ENCODE peak calls at places on chromosomes 6 and 20, in eight cellular contexts. One of them, this sample, is unnamed. For H3K9me3, the result is how much of the 10 kb centered on the place peaks cover.

GRCh38 chr6:105087571-105088211 is 92.1 kb downstream of the POPDC3 start:
- DNase-seq in ovary: no peak
- DNase-seq in K562: peak
- DNase-seq in adipocyte: peak
- DNase-seq in neuronal stem cell: peak
- DNase-seq in SK-N-SH: peak
- DNase-seq in HAP-1: peak
- DNase-seq in vagina: no peak
- DNase-seq in this sample: peak

GRCh38 chr6:132484680-132485018 is 28.3 kb downstream of the STX7 start:
- DNase-seq in HAP-1: no peak
- DNase-seq in SK-N-SH: no peak
- DNase-seq in neuronal stem cell: no peak
- DNase-seq in adipocyte: no peak
- DNase-seq in vagina: no peak
- DNase-seq in K562: no peak
- DNase-seq in ovary: no peak
- DNase-seq in this sample: peak

GRCh38 chr20:33852971-33853813 is 42.0 kb downstream of the CHMP4B start:
- DNase-seq in K562: no peak
- DNase-seq in adipocyte: no peak
- DNase-seq in vagina: no peak
- DNase-seq in ovary: no peak
- DNase-seq in neuronal stem cell: no peak
- DNase-seq in HAP-1: no peak
- DNase-seq in SK-N-SH: no peak
- DNase-seq in this sample: no peak

GRCh38 chr6:11194399-11195274 is 37.8 kb downstream of the NEDD9 start:
- DNase-seq in ovary: no peak
- DNase-seq in neuronal stem cell: no peak
- DNase-seq in vagina: peak
- DNase-seq in HAP-1: peak
- DNase-seq in K562: no peak
- DNase-seq in SK-N-SH: no peak
- DNase-seq in adipocyte: peak
- DNase-seq in this sample: no peak

GRCh38 chr20:1937316-1937976 is 42.2 kb downstream of the SIRPA start:
- DNase-seq in ovary: no peak
- DNase-seq in adipocyte: no peak
- DNase-seq in HAP-1: no peak
- DNase-seq in SK-N-SH: no peak
- DNase-seq in vagina: no peak
- DNase-seq in neuronal stem cell: no peak
- DNase-seq in K562: no peak
- DNase-seq in this sample: no peak

GRCh38 chr20:57440678-57441509 is 49.7 kb downstream of the RBM38 start:
- DNase-seq in ovary: peak
- DNase-seq in SK-N-SH: peak
- DNase-seq in neuronal stem cell: no peak
- DNase-seq in adipocyte: no peak
- DNase-seq in HAP-1: no peak
- DNase-seq in K562: no peak
- DNase-seq in vagina: no peak
- DNase-seq in this sample: no peak

GRCh38 chr6:149565539-149566371 is 420 bp upstream of the GINM1 start:
- DNase-seq in ovary: peak
- DNase-seq in vagina: peak
- DNase-seq in K562: peak
- DNase-seq in neuronal stem cell: peak
- DNase-seq in HAP-1: peak
- DNase-seq in adipocyte: peak
- DNase-seq in SK-N-SH: peak
- DNase-seq in this sample: peak

GRCh38 chr6:71468038-71468437 is 179.4 kb downstream of the OGFRL1 start:
- DNase-seq in vagina: no peak
- DNase-seq in SK-N-SH: no peak
- DNase-seq in ovary: no peak
- DNase-seq in HAP-1: no peak
- DNase-seq in neuronal stem cell: no peak
- DNase-seq in K562: no peak
- DNase-seq in adipocyte: no peak
- DNase-seq in this sample: no peak

GRCh38 chr6:25004357-25004756 is 68.6 kb upstream of the RIPOR2 start:
- DNase-seq in neuronal stem cell: no peak
- DNase-seq in K562: no peak
- DNase-seq in HAP-1: no peak
- DNase-seq in vagina: no peak
- DNase-seq in adipocyte: no peak
- DNase-seq in SK-N-SH: no peak
- DNase-seq in ovary: no peak
- DNase-seq in this sample: no peak

GRCh38 chr6:112218563-112218962 is 35.8 kb downstream of the LAMA4 start:
- DNase-seq in HAP-1: no peak
- DNase-seq in neuronal stem cell: no peak
- DNase-seq in K562: no peak
- DNase-seq in adipocyte: no peak
- DNase-seq in ovary: peak
- DNase-seq in SK-N-SH: no peak
- DNase-seq in vagina: no peak
- DNase-seq in this sample: no peak

GRCh38 chr6:38131527-38131965 is 312.0 kb downstream of the ZFAND3 start:
- DNase-seq in adipocyte: peak
- DNase-seq in HAP-1: no peak
- DNase-seq in SK-N-SH: no peak
- DNase-seq in K562: no peak
- DNase-seq in vagina: no peak
- DNase-seq in ovary: no peak
- DNase-seq in neuronal stem cell: no peak
- DNase-seq in this sample: no peak

GRCh38 chr6:155377061-155377460 is 62.8 kb upstream of the TFB1M start:
- DNase-seq in neuronal stem cell: no peak
- DNase-seq in ovary: no peak
- DNase-seq in SK-N-SH: no peak
- DNase-seq in K562: no peak
- DNase-seq in vagina: no peak
- DNase-seq in adipocyte: peak
- DNase-seq in HAP-1: no peak
- DNase-seq in this sample: no peak

GRCh38 chr6:115613488-115613887 is 447.2 kb downstream of the FRK start:
- DNase-seq in neuronal stem cell: no peak
- DNase-seq in SK-N-SH: no peak
- DNase-seq in vagina: no peak
- DNase-seq in adipocyte: peak
- DNase-seq in ovary: no peak
- DNase-seq in K562: no peak
- DNase-seq in HAP-1: no peak
- DNase-seq in this sample: no peak

GRCh38 chr6:26122793-26123674 is 35.8 kb downstream of the HFE start:
- DNase-seq in adipocyte: peak
- DNase-seq in K562: peak
- DNase-seq in HAP-1: peak
- DNase-seq in SK-N-SH: peak
- DNase-seq in ovary: peak
- DNase-seq in vagina: peak
- DNase-seq in neuronal stem cell: peak
- DNase-seq in this sample: peak

GRCh38 chr6:147106759-147107401 is 97.3 kb upstream of the STXBP5 start:
- DNase-seq in ovary: no peak
- DNase-seq in HAP-1: no peak
- DNase-seq in vagina: no peak
- DNase-seq in neuronal stem cell: no peak
- DNase-seq in adipocyte: peak
- DNase-seq in K562: no peak
- DNase-seq in SK-N-SH: no peak
- DNase-seq in this sample: no peak

GRCh38 chr6:30881987-30882763 is 2.1 kb upstream of the DDR1 start:
- DNase-seq in adipocyte: peak
- DNase-seq in neuronal stem cell: peak
- DNase-seq in SK-N-SH: peak
- DNase-seq in K562: no peak
- DNase-seq in ovary: no peak
- DNase-seq in vagina: no peak
- DNase-seq in HAP-1: no peak
- DNase-seq in this sample: no peak

GRCh38 chr6:33672808-33673207 is 38.7 kb downstream of the UQCC2 start:
- DNase-seq in K562: peak
- DNase-seq in adipocyte: peak
- DNase-seq in ovary: peak
- DNase-seq in neuronal stem cell: no peak
- DNase-seq in HAP-1: no peak
- DNase-seq in vagina: no peak
- DNase-seq in SK-N-SH: peak
- DNase-seq in this sample: peak

GRCh38 chr6:4829089-4829488 is 52.9 kb downstream of the CDYL start:
- DNase-seq in SK-N-SH: no peak
- DNase-seq in HAP-1: no peak
- DNase-seq in vagina: no peak
- DNase-seq in K562: no peak
- DNase-seq in neuronal stem cell: no peak
- DNase-seq in adipocyte: no peak
- DNase-seq in ovary: no peak
- DNase-seq in this sample: no peak

GRCh38 chr6:83114164-83114563 is 46.7 kb downstream of the DOP1A start:
- DNase-seq in adipocyte: peak
- DNase-seq in ovary: no peak
- DNase-seq in K562: no peak
- DNase-seq in SK-N-SH: no peak
- DNase-seq in HAP-1: no peak
- DNase-seq in neuronal stem cell: no peak
- DNase-seq in vagina: no peak
- DNase-seq in this sample: no peak

GRCh38 chr6:98047881-98048280 is 764.9 kb upstream of the MMS22L start:
- DNase-seq in SK-N-SH: no peak
- DNase-seq in ovary: no peak
- DNase-seq in vagina: no peak
- DNase-seq in adipocyte: no peak
- DNase-seq in K562: no peak
- DNase-seq in HAP-1: no peak
- DNase-seq in neuronal stem cell: no peak
- DNase-seq in this sample: no peak

GRCh38 chr20:39674842-39675241 is 712.7 kb downstream of the DHX35 start:
- DNase-seq in neuronal stem cell: no peak
- DNase-seq in vagina: no peak
- DNase-seq in SK-N-SH: no peak
- DNase-seq in HAP-1: no peak
- DNase-seq in ovary: no peak
- DNase-seq in K562: no peak
- DNase-seq in adipocyte: no peak
- DNase-seq in this sample: peak

GRCh38 chr20:11850901-11851300 is 66.8 kb upstream of the BTBD3 start:
- DNase-seq in adipocyte: peak
- DNase-seq in K562: no peak
- DNase-seq in ovary: no peak
- DNase-seq in SK-N-SH: no peak
- DNase-seq in vagina: no peak
- DNase-seq in HAP-1: no peak
- DNase-seq in neuronal stem cell: no peak
- DNase-seq in this sample: no peak

GRCh38 chr20:16528078-16528477 is 45.2 kb downstream of the KIF16B start:
- DNase-seq in adipocyte: peak
- DNase-seq in ovary: peak
- DNase-seq in neuronal stem cell: no peak
- DNase-seq in SK-N-SH: no peak
- DNase-seq in vagina: no peak
- DNase-seq in K562: no peak
- DNase-seq in HAP-1: no peak
- DNase-seq in this sample: no peak

GRCh38 chr6:73694711-73695411 is 1.1 kb upstream of the CD109 start:
- DNase-seq in ovary: no peak
- DNase-seq in vagina: no peak
- DNase-seq in neuronal stem cell: no peak
- DNase-seq in adipocyte: peak
- DNase-seq in SK-N-SH: no peak
- DNase-seq in HAP-1: no peak
- DNase-seq in K562: no peak
- DNase-seq in this sample: no peak

GRCh38 chr6:145189836-145190235 is 545.5 kb downstream of the EPM2A start:
- DNase-seq in SK-N-SH: no peak
- DNase-seq in vagina: no peak
- DNase-seq in HAP-1: no peak
- DNase-seq in ovary: no peak
- DNase-seq in K562: no peak
- DNase-seq in adipocyte: no peak
- DNase-seq in neuronal stem cell: no peak
- DNase-seq in this sample: no peak

GRCh38 chr6:150865406-150866146 is at the start of gene MTHFD1L:
- DNase-seq in SK-N-SH: peak
- DNase-seq in neuronal stem cell: peak
- DNase-seq in K562: peak
- DNase-seq in vagina: no peak
- DNase-seq in adipocyte: peak
- DNase-seq in HAP-1: peak
- DNase-seq in ovary: peak
- DNase-seq in this sample: peak

GRCh38 chr6:113350521-113350920 is 506.6 kb upstream of the MARCKS start:
- DNase-seq in adipocyte: peak
- DNase-seq in HAP-1: no peak
- DNase-seq in vagina: no peak
- DNase-seq in SK-N-SH: no peak
- DNase-seq in K562: no peak
- DNase-seq in ovary: no peak
- DNase-seq in neuronal stem cell: no peak
- DNase-seq in this sample: no peak

GRCh38 chr20:55069951-55070350 is 594.6 kb downstream of the DOK5 start:
- DNase-seq in neuronal stem cell: no peak
- DNase-seq in ovary: no peak
- DNase-seq in HAP-1: no peak
- DNase-seq in K562: no peak
- DNase-seq in vagina: no peak
- DNase-seq in adipocyte: no peak
- DNase-seq in SK-N-SH: peak
- DNase-seq in this sample: no peak
- H3K9me3 ChIP-seq in neuronal stem cell: under half
- H3K9me3 ChIP-seq in ovary: under half
- H3K9me3 ChIP-seq in HAP-1: under half
- H3K9me3 ChIP-seq in K562: under half
- H3K9me3 ChIP-seq in vagina: under half
- H3K9me3 ChIP-seq in adipocyte: under half
- H3K9me3 ChIP-seq in SK-N-SH: under half
- H3K9me3 ChIP-seq in this sample: under half

GRCh38 chr6:125454351-125454750 is 152.6 kb upstream of the HDDC2 start:
- DNase-seq in adipocyte: no peak
- DNase-seq in ovary: no peak
- DNase-seq in vagina: no peak
- DNase-seq in K562: no peak
- DNase-seq in SK-N-SH: no peak
- DNase-seq in neuronal stem cell: no peak
- DNase-seq in HAP-1: no peak
- DNase-seq in this sample: no peak
- H3K9me3 ChIP-seq in adipocyte: under half
- H3K9me3 ChIP-seq in ovary: under half
- H3K9me3 ChIP-seq in vagina: under half
- H3K9me3 ChIP-seq in K562: under half
- H3K9me3 ChIP-seq in SK-N-SH: under half
- H3K9me3 ChIP-seq in neuronal stem cell: under half
- H3K9me3 ChIP-seq in HAP-1: under half
- H3K9me3 ChIP-seq in this sample: under half

GRCh38 chr6:27452496-27452897 is 20.4 kb downstream of the ZNF184 start:
- DNase-seq in SK-N-SH: no peak
- DNase-seq in neuronal stem cell: no peak
- DNase-seq in K562: no peak
- DNase-seq in HAP-1: no peak
- DNase-seq in vagina: no peak
- DNase-seq in adipocyte: peak
- DNase-seq in ovary: no peak
- DNase-seq in this sample: no peak
- H3K9me3 ChIP-seq in SK-N-SH: half or more
- H3K9me3 ChIP-seq in neuronal stem cell: half or more
- H3K9me3 ChIP-seq in K562: half or more
- H3K9me3 ChIP-seq in HAP-1: under half
- H3K9me3 ChIP-seq in vagina: under half
- H3K9me3 ChIP-seq in adipocyte: half or more
- H3K9me3 ChIP-seq in ovary: under half
- H3K9me3 ChIP-seq in this sample: half or more

GRCh38 chr20:64228086-64228485 is 27.5 kb upstream of the PCMTD2 start:
- DNase-seq in neuronal stem cell: no peak
- DNase-seq in SK-N-SH: no peak
- DNase-seq in adipocyte: no peak
- DNase-seq in HAP-1: no peak
- DNase-seq in ovary: no peak
- DNase-seq in K562: no peak
- DNase-seq in vagina: no peak
- DNase-seq in this sample: no peak
- H3K9me3 ChIP-seq in neuronal stem cell: under half
- H3K9me3 ChIP-seq in SK-N-SH: under half
- H3K9me3 ChIP-seq in adipocyte: under half
- H3K9me3 ChIP-seq in HAP-1: under half
- H3K9me3 ChIP-seq in ovary: under half
- H3K9me3 ChIP-seq in K562: under half
- H3K9me3 ChIP-seq in vagina: under half
- H3K9me3 ChIP-seq in this sample: under half